ENCODE peak calls at places on chromosomes 3 and 15, in six cellular contexts. I, S, L, E, R and C are unnamed samples.

GRCh38 chr3:194283218-194284006 is 67.7 kb downstream of the CPN2 start:
- DNase-seq in S (no peak), E (no peak), L (no peak), R (no peak), I (no peak), C (no peak)

GRCh38 chr3:176293277-176293676 is 904.0 kb downstream of the TBL1XR1 start:
- DNase-seq in E (no peak), S (no peak), I (no peak), R (no peak), L (peak; percentile 83), C (no peak)

GRCh38 chr3:187750041-187750512 is 4.8 kb upstream of the BCL6 start:
- DNase-seq in E (peak; percentile 71), I (peak; percentile 83), R (peak; percentile 78), L (no peak), S (peak; percentile 42), C (peak; percentile 99)

GRCh38 chr3:33908209-33908851 is 109.9 kb downstream of the PDCD6IP start:
- DNase-seq in R (no peak), I (no peak), L (no peak), S (no peak), E (no peak), C (no peak)

GRCh38 chr3:100277255-100277800 is 16.5 kb downstream of the TBC1D23 start:
- DNase-seq in E (no peak), L (no peak), S (peak; percentile 26), R (peak; percentile 54), I (no peak), C (no peak)

GRCh38 chr15:48547305-48547704 is 98.2 kb downstream of the FBN1 start:
- DNase-seq in S (peak; percentile 72), L (no peak), R (peak; percentile 94), I (no peak), E (no peak), C (no peak)

GRCh38 chr3:108914774-108915641 is 38.7 kb downstream of the GUCA1C start:
- DNase-seq in R (peak; percentile 83), I (peak; percentile 48), E (peak; percentile 58), S (peak; percentile 63), L (no peak), C (peak; percentile 66)

GRCh38 chr3:187972454-187972853 is 181.5 kb upstream of the LPP start:
- DNase-seq in L (no peak), R (no peak), S (no peak), E (no peak), I (no peak), C (no peak)

GRCh38 chr3:2547049-2547448 is 448.4 kb downstream of the CNTN4 start:
- DNase-seq in I (no peak), S (no peak), E (no peak), R (no peak), L (no peak), C (no peak)

GRCh38 chr3:5165698-5166097 is 21.8 kb upstream of the EDEM1 start:
- DNase-seq in S (no peak), I (no peak), R (no peak), E (no peak), L (no peak), C (peak; percentile 30)

GRCh38 chr3:122101646-122102045 is 46.5 kb downstream of the CD86 start:
- DNase-seq in L (no peak), E (no peak), S (peak; percentile 66), R (peak; percentile 58), I (peak; percentile 32), C (peak; percentile 55)

GRCh38 chr15:74776851-74777768 is 4.8 kb upstream of the CSK start:
- DNase-seq in S (no peak), L (no peak), E (no peak), I (peak; percentile 37), R (peak; percentile 31), C (no peak)

GRCh38 chr3:195794708-195795107 is 17.0 kb downstream of the MUC4 start:
- DNase-seq in S (no peak), I (no peak), E (no peak), L (no peak), R (no peak), C (no peak)

GRCh38 chr15:63583027-63583426 is 14.2 kb upstream of the FBXL22 start:
- DNase-seq in R (peak; percentile 76), I (no peak), E (no peak), L (peak; percentile 76), S (peak; percentile 92), C (no peak)

GRCh38 chr3:28053759-28054158 is 187.7 kb upstream of the CMC1 start:
- DNase-seq in R (peak; percentile 35), I (no peak), L (no peak), S (peak; percentile 40), E (no peak), C (no peak)

GRCh38 chr3:119352863-119353527 is 58.8 kb downstream of the ARHGAP31 start:
- DNase-seq in I (no peak), S (peak; percentile 89), R (peak; percentile 91), L (no peak), E (no peak), C (peak; percentile 4)

GRCh38 chr3:66039590-66039887 is 821 bp upstream of the MAGI1 start:
- DNase-seq in L (no peak), R (peak; percentile 55), E (no peak), S (no peak), I (peak; percentile 48), C (no peak)

GRCh38 chr15:23566070-23567050 is 886 bp downstream of the MKRN3 start:
- DNase-seq in E (no peak), I (no peak), L (no peak), S (no peak), R (no peak), C (peak; percentile 66)

GRCh38 chr3:12287727-12288465 is 974 bp upstream of the PPARG start:
- DNase-seq in L (no peak), S (no peak), E (no peak), R (peak; percentile 51), I (peak; percentile 47), C (no peak)

GRCh38 chr15:69526086-69526485 is 73.5 kb downstream of the RPLP1 start:
- DNase-seq in L (no peak), R (no peak), E (no peak), S (peak; percentile 21), I (no peak), C (no peak)

GRCh38 chr3:58203541-58203940 is 7.2 kb downstream of the DNASE1L3 start:
- DNase-seq in I (no peak), S (no peak), E (no peak), L (no peak), R (no peak), C (no peak)

GRCh38 chr15:74339371-74339770 is 28.1 kb downstream of the CYP11A1 start:
- DNase-seq in S (no peak), L (no peak), I (no peak), R (no peak), E (no peak), C (no peak)

GRCh38 chr3:133455281-133455680 is 55.4 kb downstream of the BFSP2 start:
- DNase-seq in I (no peak), E (no peak), S (no peak), L (no peak), R (no peak), C (no peak)

GRCh38 chr3:64141476-64141875 is 83.8 kb downstream of the PRICKLE2 start:
- DNase-seq in S (peak; percentile 35), E (no peak), L (no peak), R (no peak), I (no peak), C (no peak)

GRCh38 chr15:36632196-36632595 is 52.8 kb downstream of the CDIN1 start:
- DNase-seq in S (peak; percentile 75), I (no peak), L (peak; percentile 23), R (peak; percentile 62), E (no peak), C (no peak)

GRCh38 chr3:111070772-111071256 is 802 bp upstream of the NECTIN3 start:
- DNase-seq in S (no peak), R (peak; percentile 63), L (no peak), E (no peak), I (no peak), C (no peak)

GRCh38 chr15:36432162-36432561 is 147.3 kb upstream of the CDIN1 start:
- DNase-seq in S (peak; percentile 88), L (peak; percentile 67), I (no peak), R (no peak), E (no peak), C (no peak)

GRCh38 chr15:74007820-74008371 is 13.4 kb downstream of the PML start:
- DNase-seq in L (no peak), R (no peak), E (no peak), I (no peak), S (no peak), C (no peak)

GRCh38 chr3:165279471-165279870 is 83.3 kb upstream of the SLITRK3 start:
- DNase-seq in R (no peak), I (no peak), S (no peak), E (no peak), L (no peak), C (no peak)

GRCh38 chr15:64050281-64051092 is 4.2 kb upstream of the DAPK2 start:
- DNase-seq in S (no peak), L (no peak), E (peak; percentile 52), R (no peak), I (peak; percentile 36), C (peak; percentile 86)

GRCh38 chr3:124784686-124785382 is 54.6 kb downstream of the UMPS start:
- DNase-seq in R (no peak), S (no peak), I (no peak), L (no peak), E (no peak), C (no peak)

GRCh38 chr3:194132465-194133358 is 3.2 kb upstream of the HES1 start:
- DNase-seq in S (no peak), R (no peak), E (no peak), I (no peak), L (no peak), C (no peak)

DNA sequence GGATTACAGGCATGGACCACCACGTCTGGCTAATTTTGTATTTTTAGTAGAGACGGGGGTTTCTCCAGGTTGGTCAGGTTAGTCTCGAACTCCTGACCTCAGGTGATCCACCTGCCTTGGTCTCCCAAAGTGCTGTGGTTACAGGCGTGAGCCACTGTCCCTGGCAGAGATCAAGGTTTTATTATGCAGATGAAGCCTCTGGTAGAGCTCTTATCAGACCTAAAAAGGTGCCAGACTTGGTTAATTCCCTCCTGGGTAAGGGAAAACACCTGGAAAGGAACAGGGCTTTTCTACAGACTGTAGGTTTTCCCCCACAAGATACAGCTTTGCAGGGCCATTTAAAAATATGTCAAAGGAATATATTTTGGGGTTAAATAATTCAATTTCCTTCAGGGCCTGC is 2.1 kb upstream of the BLOC1S6 start:
- DNase-seq in I (no peak), E (no peak), L (no peak), S (no peak), R (no peak), C (no peak)
- TF ChIP-seq CTCF in I (no peak), E (no peak), L (no peak), S (no peak), R (no peak), C (no peak)

GRCh38 chr3:50620846-50621245 is 3.9 kb downstream of the MAPKAPK3 start:
- DNase-seq in S (no peak), I (no peak), L (no peak), R (no peak), E (peak; percentile 64), C (no peak)
- TF ChIP-seq CTCF in S (no peak), I (no peak), L (no peak), R (no peak), E (no peak), C (no peak)

GRCh38 chr3:42518800-42519567 is 16.5 kb downstream of the VIPR1 start:
- DNase-seq in R (no peak), I (no peak), E (no peak), L (no peak), S (no peak), C (no peak)
- TF ChIP-seq CTCF in R (peak; percentile 34), I (no peak), E (peak; percentile 2), L (peak; percentile 5), S (no peak), C (no peak)

GRCh38 chr3:146421814-146422748 is 47.3 kb downstream of the PLSCR2 start:
- DNase-seq in L (no peak), R (peak; percentile 84), E (no peak), I (no peak), S (peak; percentile 82), C (peak; percentile 69)
- TF ChIP-seq CTCF in L (no peak), R (no peak), E (no peak), I (no peak), S (no peak), C (peak; percentile 39)

GRCh38 chr3:129023909-129024308 is 22.8 kb downstream of the EFCC1 start:
- DNase-seq in E (no peak), L (no peak), R (peak; percentile 66), S (peak; percentile 28), I (no peak), C (no peak)
- TF ChIP-seq CTCF in E (no peak), L (peak; percentile 11), R (peak; percentile 63), S (peak; percentile 33), I (peak; percentile 18), C (peak; percentile 62)